ENCODE peak calls at places on chromosomes 3 and 15, in four cellular contexts. K, I, W and Q are unnamed samples.
A peak's percentile ranks its signal among the peaks of the same experiment; 100 is the strongest.

GRCh38 chr15:63971427-63971805 is 74.9 kb downstream of the DAPK2 start:
- DNase-seq in K (no peak), I (no peak), W (peak; percentile 43), Q (no peak)

GRCh38 chr3:187150599-187150998 is 11.3 kb upstream of the RPL39L start:
- DNase-seq in K (peak; percentile 34), I (no peak), W (peak; percentile 77), Q (no peak)

GRCh38 chr3:76372497-76372896 is 587.1 kb upstream of the ZNF717 start:
- DNase-seq in K (no peak), I (no peak), W (no peak), Q (no peak)

GRCh38 chr3:120302361-120302760 is 17.3 kb upstream of the GPR156 start:
- DNase-seq in K (no peak), I (no peak), W (no peak), Q (no peak)

GRCh38 chr15:90268415-90268814 is 2.9 kb downstream of the NGRN start:
- DNase-seq in K (no peak), I (no peak), W (no peak), Q (no peak)

GRCh38 chr3:138284957-138285477 is 44.6 kb downstream of the NME9 start:
- DNase-seq in K (no peak), I (no peak), W (peak; percentile 38), Q (no peak)

GRCh38 chr3:72336821-72337479 is 511.3 kb downstream of the SHQ1 start:
- DNase-seq in K (no peak), I (peak; percentile 70), W (peak; percentile 70), Q (no peak)

GRCh38 chr3:101099791-101100190 is 106.6 kb upstream of the ABI3BP start:
- DNase-seq in K (no peak), I (no peak), W (no peak), Q (no peak)

GRCh38 chr15:90826886-90827435 is 41.4 kb upstream of the FURIN start:
- DNase-seq in K (no peak), I (no peak), W (no peak), Q (no peak)

GRCh38 chr3:64278631-64279030 is 53.4 kb upstream of the PRICKLE2 start:
- DNase-seq in K (no peak), I (no peak), W (no peak), Q (no peak)

GRCh38 chr3:51706788-51707731 is at the start of gene GRM2:
- DNase-seq in K (peak; percentile 73), I (peak; percentile 97), W (peak; percentile 90), Q (no peak)

GRCh38 chr15:92149029-92149428 is 244.7 kb upstream of the ST8SIA2 start:
- DNase-seq in K (no peak), I (peak; percentile 32), W (no peak), Q (no peak)

GRCh38 chr15:76905013-76905839 is at the start of gene SCAPER:
- DNase-seq in K (peak; percentile 76), I (peak; percentile 97), W (peak; percentile 95), Q (peak; percentile 63)

GRCh38 chr15:101362359-101362758 is 67.3 kb upstream of the SNRPA1 start:
- DNase-seq in K (no peak), I (no peak), W (peak; percentile 31), Q (no peak)

GRCh38 chr3:161700998-161701397 is 204.4 kb downstream of the OTOL1 start:
- DNase-seq in K (no peak), I (no peak), W (peak; percentile 46), Q (peak; percentile 7)

GRCh38 chr15:96893159-96893906 is 562.8 kb downstream of the NR2F2 start:
- DNase-seq in K (no peak), I (no peak), W (no peak), Q (no peak)

GRCh38 chr3:106913111-106913698 is 464.0 kb upstream of the CCDC54 start:
- DNase-seq in K (no peak), I (no peak), W (peak; percentile 72), Q (no peak)

GRCh38 chr3:192577811-192578210 is 149.5 kb downstream of the FGF12 start:
- DNase-seq in K (no peak), I (no peak), W (no peak), Q (no peak)

GRCh38 chr15:60172147-60172546 is 168.0 kb downstream of the FOXB1 start:
- DNase-seq in K (no peak), I (no peak), W (no peak), Q (no peak)

GRCh38 chr3:177514341-177515193 is 317.3 kb upstream of the TBL1XR1 start:
- DNase-seq in K (no peak), I (no peak), W (no peak), Q (no peak)

GRCh38 chr15:36428102-36428845 is 151.2 kb upstream of the CDIN1 start:
- DNase-seq in K (peak; percentile 63), I (no peak), W (no peak), Q (no peak)

GRCh38 chr3:53254190-53254809 is 1.5 kb downstream of the TKT start:
- DNase-seq in K (no peak), I (no peak), W (no peak), Q (no peak)

GRCh38 chr3:48398701-48399386 is 26.8 kb downstream of the FBXW12 start:
- DNase-seq in K (no peak), I (peak; percentile 7), W (peak; percentile 52), Q (no peak)

GRCh38 chr3:184361532-184361931 is at the start of the genes CLCN2 and POLR2H:
- DNase-seq in K (peak; percentile 53), I (peak; percentile 89), W (peak; percentile 81), Q (no peak)

GRCh38 chr3:83729576-83729975 is 1229.2 kb upstream of the CADM2 start:
- DNase-seq in K (no peak), I (no peak), W (no peak), Q (no peak)

GRCh38 chr3:86969500-86970189 is 21.3 kb downstream of the VGLL3 start:
- DNase-seq in K (peak; percentile 19), I (peak; percentile 42), W (peak; percentile 66), Q (no peak)

GRCh38 chr3:195035345-195036202 is 235.4 kb downstream of the XXYLT1 start:
- DNase-seq in K (no peak), I (peak; percentile 49), W (peak; percentile 63), Q (no peak)

GRCh38 chr3:5806192-5806591 is 618.7 kb downstream of the EDEM1 start:
- DNase-seq in K (no peak), I (no peak), W (no peak), Q (no peak)

GRCh38 chr3:105938101-105938500 is 69.3 kb upstream of the CBLB start:
- DNase-seq in K (no peak), I (peak; percentile 9), W (no peak), Q (no peak)

GRCh38 chr15:68526269-68526668 is 52.5 kb upstream of the CORO2B start:
- DNase-seq in K (no peak), I (no peak), W (no peak), Q (no peak)

GRCh38 chr3:38493019-38493418 is 3.1 kb upstream of the EXOG start:
- DNase-seq in K (no peak), I (no peak), W (no peak), Q (no peak)

GRCh38 chr15:67096536-67097294 is 31.3 kb downstream of the SMAD3 start:
- DNase-seq in K (no peak), I (no peak), W (no peak), Q (no peak)

GRCh38 chr15:67100124-67100791 is 34.9 kb downstream of the SMAD3 start:
- DNase-seq in K (no peak), I (no peak), W (no peak), Q (no peak)

GRCh38 chr15:67097424-67097823 is 32.0 kb downstream of the SMAD3 start:
- DNase-seq in K (no peak), I (no peak), W (no peak), Q (no peak)

GRCh38 chr15:67098768-67099282 is 33.4 kb downstream of the SMAD3 start:
- DNase-seq in K (peak; percentile 90), I (no peak), W (no peak), Q (no peak)

GRCh38 chr15:67097893-67098740 is 32.7 kb downstream of the SMAD3 start:
- DNase-seq in K (no peak), I (no peak), W (no peak), Q (no peak)
- TF ChIP-seq TCF12 in K (no peak), I (peak; percentile 72), W (no peak), Q (no peak)

GRCh38 chr15:25220834-25221233 is 218.0 kb downstream of the UBE3A start:
- DNase-seq in K (no peak), I (no peak), W (no peak), Q (no peak)
- H3K9me3 ChIP-seq in K (peaks cover 100% of the 10 kb centered on the region), I (no peaks in the 10 kb centered on the region), W (peaks cover 100% of the 10 kb centered on the region), Q (no peaks in the 10 kb centered on the region)

GRCh38 chr15:55094152-55094551 is 102.6 kb downstream of the RSL24D1 start:
- DNase-seq in K (no peak), I (no peak), W (no peak), Q (no peak)
- TF ChIP-seq USF2 in K (no peak), I (no peak), W (no peak), Q (no peak)

DNA sequence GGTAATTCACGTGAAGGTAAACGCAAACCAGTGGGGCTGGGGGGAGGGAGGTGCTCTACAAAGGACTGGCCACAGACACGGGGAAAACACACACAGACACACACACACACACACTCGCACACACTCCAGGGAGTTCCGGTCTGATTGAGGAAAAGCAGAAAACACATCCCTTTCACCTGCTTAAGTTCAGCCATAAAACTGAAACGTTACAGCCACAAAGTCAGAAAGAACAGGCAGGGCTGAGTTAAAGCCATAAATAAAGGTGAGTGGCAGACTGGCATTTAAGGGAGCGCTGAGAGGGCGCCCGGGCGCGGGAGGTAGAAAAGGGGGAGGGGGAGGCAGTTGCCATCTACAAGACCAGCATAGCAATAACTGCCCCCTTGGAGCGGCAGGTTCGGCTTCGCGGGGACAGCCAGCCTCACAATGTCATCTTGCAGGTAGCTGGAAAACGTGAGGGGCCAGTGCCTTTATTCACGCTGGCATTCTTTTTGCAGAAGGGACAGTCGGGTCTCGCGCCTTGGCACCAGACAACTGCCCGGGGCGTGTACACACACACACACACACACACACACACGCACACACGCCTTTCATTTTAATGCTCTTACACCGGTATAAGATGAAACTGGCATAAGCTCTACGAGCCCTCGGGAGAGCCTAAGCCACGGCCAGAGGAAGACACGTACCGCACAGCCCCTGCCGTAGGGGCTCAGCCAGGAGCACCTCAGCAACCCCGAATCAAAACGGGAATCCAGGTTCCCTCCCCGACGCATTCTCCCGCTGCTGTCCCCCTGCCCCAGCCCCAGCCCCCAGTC is 869 bp downstream of the TNIK start:
- DNase-seq in K (no peak), I (peak; percentile 63), W (peak; percentile 70), Q (no peak)
- TF ChIP-seq TCF12 in K (no peak), I (no peak), W (no peak), Q (no peak)